ENCODE peak calls at places on chromosomes 16 and 17, in seven cellular contexts. I is iPS-NIHi11; M is stimulated activated CD4-positive, alpha-beta T cell treated with anti-CD3 and anti-CD28 coated beads, Interleukin-4, amount 100 ng/mL, for 4 hours; C is stimulated activated CD8-positive, alpha-beta memory T cell treated with anti-CD3 and anti-CD28 coated beads, Interleukin-4, amount 100 ng/mL, for 1 hour; A is hypothalamus; N is H7; H is T47D. L is an unnamed sample.

GRCh38 chr17:5563451-5563850 is 20.9 kb downstream of the NLRP1 start:
- DNase-seq in I (no peak), M (no peak), C (no peak), A (no peak), N (no peak), H (no peak), L (no peak)

GRCh38 chr16:5065368-5065767 is 388 bp downstream of the C16orf89 start:
- DNase-seq in I (no peak), M (no peak), C (no peak), A (no peak), N (no peak), H (no peak), L (no peak)

GRCh38 chr17:75959046-75959838 is 18.4 kb upstream of the FBF1 start:
- DNase-seq in I (peak; percentile 50), M (no peak), C (no peak), A (no peak), N (peak; percentile 78), H (no peak), L (no peak)

GRCh38 chr17:3815122-3815521 is 14.1 kb upstream of the ITGAE start:
- DNase-seq in I (no peak), M (no peak), C (no peak), A (no peak), N (no peak), H (no peak), L (no peak)

GRCh38 chr16:58155839-58156238 is 26.7 kb upstream of the CFAP20 start:
- DNase-seq in I (no peak), M (no peak), C (no peak), A (no peak), N (no peak), H (no peak), L (no peak)

GRCh38 chr17:9120471-9120870 is 99.2 kb downstream of the NTN1 start:
- DNase-seq in I (peak; percentile 73), M (no peak), C (no peak), A (no peak), N (peak; percentile 83), H (peak; percentile 13), L (no peak)

GRCh38 chr16:51306116-51306515 is 155.0 kb upstream of the SALL1 start:
- DNase-seq in I (no peak), M (no peak), C (no peak), A (no peak), N (no peak), H (no peak), L (no peak)

GRCh38 chr16:26220894-26221293 is 529.1 kb downstream of the HS3ST4 start:
- DNase-seq in I (no peak), M (no peak), C (no peak), A (no peak), N (peak; percentile 3), H (no peak), L (no peak)

GRCh38 chr16:69880640-69881133 is 70.4 kb upstream of the CLEC18A start:
- DNase-seq in I (no peak), M (no peak), C (no peak), A (peak; percentile 22), N (no peak), H (no peak), L (no peak)

GRCh38 chr16:47990676-47991075 is 165.1 kb downstream of the ABCC12 start:
- DNase-seq in I (no peak), M (no peak), C (no peak), A (no peak), N (no peak), H (no peak), L (no peak)

GRCh38 chr17:28339431-28339830 is 3.9 kb downstream of the TNFAIP1 start:
- DNase-seq in I (no peak), M (no peak), C (no peak), A (no peak), N (no peak), H (no peak), L (no peak)

GRCh38 chr16:61149709-61150108 is 886.5 kb downstream of the CDH8 start:
- DNase-seq in I (no peak), M (no peak), C (no peak), A (no peak), N (no peak), H (no peak), L (no peak)

GRCh38 chr16:23700509-23700908 is 12.5 kb downstream of the ERN2 start:
- DNase-seq in I (peak; percentile 50), M (no peak), C (no peak), A (no peak), N (peak; percentile 74), H (no peak), L (no peak)

L was measured in posterior cingulate gyrus.